ENCODE peak calls at places on chromosome 20, in eight cellular contexts. T, X, M, R, N, O, L and A are unnamed samples.

GRCh38 chr20:62159835-62160234 is 16.3 kb downstream of the SS18L1 start:
- DNase-seq in R (peak), M (no peak), O (no peak), N (no peak), T (no peak), X (no peak), L (no peak), A (no peak)

GRCh38 chr20:47055699-47056369 is 161.2 kb downstream of the EYA2 start:
- DNase-seq in T (no peak), M (no peak), N (no peak), L (no peak), X (no peak), R (peak), O (no peak), A (peak)

GRCh38 chr20:38534756-38535155 is 46.2 kb upstream of the ADIG start:
- DNase-seq in M (no peak), T (no peak), R (no peak), N (no peak), O (no peak), X (no peak), L (no peak), A (no peak)

GRCh38 chr20:6780414-6780813 is 12.9 kb downstream of the BMP2 start:
- DNase-seq in O (no peak), L (peak), T (no peak), X (no peak), M (no peak), R (no peak), N (no peak), A (no peak)

GRCh38 chr20:31712112-31712553 is 10.5 kb downstream of the BCL2L1 start:
- DNase-seq in M (peak), X (peak), R (no peak), N (peak), T (no peak), O (peak), L (peak), A (peak)

GRCh38 chr20:6014017-6014416 is 39.8 kb downstream of the LRRN4 start:
- DNase-seq in L (no peak), T (no peak), O (no peak), N (no peak), X (no peak), R (no peak), M (no peak), A (no peak)

GRCh38 chr20:14569631-14570030 is 232.2 kb upstream of the FLRT3 start:
- DNase-seq in L (no peak), X (no peak), O (no peak), R (no peak), M (no peak), T (no peak), N (no peak), A (no peak)

GRCh38 chr20:26169506-26169905 is 472.9 kb upstream of the ZNF337 start:
- DNase-seq in R (peak), M (no peak), L (no peak), X (no peak), T (no peak), N (no peak), O (no peak), A (no peak)

GRCh38 chr20:29878281-29878741 is 1379.2 kb upstream of the DEFB115 start:
- DNase-seq in T (peak), R (no peak), X (no peak), O (peak), L (no peak), N (peak), M (no peak), A (no peak)

GRCh38 chr20:33434434-33434833 is 9.1 kb downstream of the SNTA1 start:
- DNase-seq in L (no peak), O (no peak), R (no peak), T (no peak), M (no peak), X (no peak), N (no peak), A (no peak)
- H3K27ac ChIP-seq in L (no peak), O (peak), R (no peak), T (no peak), M (no peak), X (peak), N (peak), A (peak)

GRCh38 chr20:10478205-10478604 is 43.1 kb downstream of the SLX4IP start:
- DNase-seq in O (no peak), R (no peak), T (no peak), L (no peak), X (no peak), M (no peak), N (no peak), A (no peak)

GRCh38 chr20:10478930-10479329 is 43.8 kb downstream of the SLX4IP start:
- DNase-seq in L (no peak), X (no peak), O (no peak), T (no peak), N (no peak), M (no peak), R (no peak), A (no peak)

GRCh38 chr20:10475225-10475624 is 40.1 kb downstream of the SLX4IP start:
- DNase-seq in X (no peak), O (no peak), R (no peak), N (no peak), T (no peak), L (no peak), M (no peak), A (no peak)

GRCh38 chr20:10476319-10476724 is 41.2 kb downstream of the SLX4IP start:
- DNase-seq in R (peak), L (no peak), O (no peak), T (no peak), N (no peak), X (no peak), M (no peak), A (no peak)

GRCh38 chr20:10474606-10475184 is 39.6 kb downstream of the SLX4IP start:
- DNase-seq in N (peak), R (no peak), M (no peak), X (no peak), O (peak), T (no peak), L (no peak), A (peak)
- TF ChIP-seq POLR2A in N (no peak), R (no peak), M (no peak), X (no peak), O (no peak), T (no peak), L (no peak), A (no peak)

DNA sequence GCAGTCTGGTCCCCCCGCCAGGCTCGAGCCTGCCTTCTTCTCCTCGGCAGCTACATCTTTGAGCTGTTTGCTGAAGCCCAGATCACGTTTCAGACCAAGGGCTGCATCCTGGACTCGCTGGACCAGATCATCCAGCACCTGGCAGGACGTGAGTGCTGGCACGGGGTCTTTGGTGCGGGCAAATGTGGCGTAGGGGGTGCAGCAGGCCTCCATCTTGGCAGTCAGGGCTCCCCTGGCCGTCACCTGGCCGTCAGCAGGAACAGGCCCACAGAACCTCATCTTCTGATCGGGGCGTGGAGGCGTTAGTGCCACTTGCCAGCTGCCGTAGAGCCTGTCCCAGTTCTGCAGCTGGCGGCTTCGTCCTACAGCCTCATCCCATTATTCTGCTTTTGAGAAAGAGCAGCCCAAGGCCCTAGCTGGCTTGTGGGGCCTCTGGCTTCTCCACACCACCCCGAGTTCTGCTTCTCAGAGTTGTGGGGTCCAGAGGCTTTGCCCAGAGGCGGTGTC is 16.6 kb upstream of the TNFRSF6B start:
- DNase-seq in X (no peak), O (no peak), T (no peak), L (no peak), N (no peak), M (no peak), R (no peak), A (no peak)
- H3K27ac ChIP-seq in X (no peak), O (no peak), T (no peak), L (no peak), N (no peak), M (no peak), R (no peak), A (no peak)

DNA sequence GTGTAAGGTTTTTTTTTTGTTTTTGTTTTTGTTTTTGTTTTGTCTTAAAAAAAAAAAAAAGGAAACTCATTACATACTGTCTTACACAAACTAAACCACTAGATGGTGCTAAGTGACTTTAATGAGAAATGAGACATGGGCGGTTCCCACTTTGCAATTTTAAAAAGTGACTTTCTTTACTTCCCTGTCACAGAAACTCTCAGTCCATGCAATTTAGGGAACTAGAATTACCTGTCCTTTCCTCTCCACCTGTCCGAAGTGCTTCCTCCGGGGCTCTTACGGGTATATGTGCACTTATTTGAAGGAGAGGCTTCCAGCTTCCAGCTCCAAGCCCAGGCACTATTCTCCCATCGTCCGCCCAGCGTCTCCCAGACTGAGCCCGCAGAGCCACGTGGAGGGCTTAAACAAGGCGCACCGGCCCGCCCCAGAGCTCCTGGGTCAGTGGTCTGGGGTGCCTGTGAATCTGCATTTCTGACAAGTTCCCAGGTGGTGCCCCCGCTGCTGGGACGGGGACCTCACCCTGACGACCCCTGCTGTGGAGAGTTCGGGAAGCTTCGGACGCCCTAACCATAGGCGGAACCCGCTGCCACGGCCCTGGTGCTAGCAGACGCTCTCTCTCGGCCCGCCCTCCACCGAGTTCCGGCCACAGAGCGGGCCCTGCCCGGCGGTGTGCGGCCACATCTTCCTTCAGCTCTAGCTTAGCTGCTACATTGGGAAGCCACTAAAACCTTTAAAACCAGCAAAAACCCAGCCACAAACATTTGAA is 26.1 kb downstream of the BFSP1 start:
- DNase-seq in X (no peak), O (peak), R (peak), T (no peak), N (peak), M (peak), L (peak), A (peak)
- TF ChIP-seq POLR2A in X (no peak), O (no peak), R (no peak), T (no peak), N (no peak), M (no peak), L (no peak), A (peak)

DNA sequence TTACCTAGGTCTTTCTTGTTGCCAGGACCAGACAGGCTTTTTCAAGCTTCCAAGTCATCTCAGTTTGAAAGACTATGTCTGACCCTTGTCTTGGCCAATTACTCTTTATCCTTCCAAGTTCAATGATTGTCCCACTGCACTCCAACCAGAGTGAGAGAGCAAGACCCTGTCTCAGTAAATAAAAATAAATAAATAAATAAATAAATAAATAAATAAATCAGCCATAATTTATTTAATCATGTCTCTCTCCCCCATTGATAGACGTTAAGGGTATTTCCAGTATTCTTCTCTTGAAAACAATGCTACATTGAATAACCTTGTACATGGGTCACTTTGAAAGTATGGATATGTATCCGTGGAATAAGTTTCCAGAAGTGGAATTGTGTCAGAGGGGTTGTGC is 83.2 kb downstream of the PTPRA start:
- DNase-seq in T (no peak), N (no peak), R (no peak), M (no peak), X (no peak), L (no peak), O (no peak), A (no peak)
- H3K27ac ChIP-seq in T (no peak), N (no peak), R (no peak), M (no peak), X (no peak), L (no peak), O (no peak), A (no peak)

GRCh38 chr20:45407783-45408645 is at the start of gene DBNDD2:
- DNase-seq in N (peak), T (no peak), R (no peak), M (no peak), O (no peak), L (no peak), X (no peak), A (no peak)

GRCh38 chr20:45405566-45406259 is 2.4 kb upstream of the DBNDD2 start:
- DNase-seq in R (no peak), X (no peak), O (peak), T (no peak), L (no peak), M (no peak), N (peak), A (no peak)

GRCh38 chr20:45406260-45407066 is 1.6 kb upstream of the DBNDD2 start:
- DNase-seq in N (peak), R (no peak), T (no peak), L (peak), X (peak), O (peak), M (peak), A (peak)

GRCh38 chr20:45408646-45409213 is 641 bp downstream of the DBNDD2 start:
- DNase-seq in N (no peak), R (no peak), T (no peak), L (no peak), X (no peak), O (no peak), M (no peak), A (no peak)

DNA sequence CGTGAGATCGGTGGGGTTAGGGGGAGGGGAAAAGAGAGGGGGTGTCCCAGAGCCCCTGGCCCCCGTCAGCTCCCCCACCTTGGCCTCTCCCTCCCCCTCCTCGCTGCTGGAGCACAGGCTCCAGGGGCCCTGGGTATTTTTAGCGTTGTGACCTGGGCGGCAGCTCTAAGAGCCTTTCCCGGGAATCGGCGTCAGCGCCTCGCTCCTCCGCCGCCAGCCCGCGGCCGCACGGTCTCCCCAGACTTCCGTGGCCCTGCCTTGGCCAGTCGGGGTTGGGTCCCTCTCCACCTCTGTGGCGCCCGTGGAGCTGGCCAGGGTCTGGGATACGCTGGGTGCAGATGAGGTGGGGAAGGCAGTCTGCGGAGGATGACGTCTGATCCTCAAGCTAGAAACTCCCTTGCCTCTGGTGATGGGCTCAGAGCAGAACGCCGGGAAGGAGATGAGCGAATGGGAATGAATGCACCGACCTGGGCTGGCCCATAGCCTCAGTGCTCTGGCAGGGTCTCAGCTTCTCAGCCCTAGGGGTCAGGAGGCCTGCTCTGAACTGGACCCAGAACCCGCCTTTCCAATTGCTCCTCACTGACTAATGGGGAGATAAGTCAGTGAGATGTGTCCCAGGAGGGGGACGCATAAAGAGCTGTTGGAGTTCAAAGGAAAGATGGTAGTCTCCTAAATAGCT is 883 bp upstream of the DBNDD2 start:
- DNase-seq in O (peak), N (peak), X (no peak), R (no peak), T (no peak), M (no peak), L (peak), A (no peak)
- TF ChIP-seq POLR2A in O (peak), N (no peak), X (peak), R (no peak), T (no peak), M (peak), L (peak), A (peak)

GRCh38 chr20:3667434-3668037 is 4.3 kb upstream of the GFRA4 start:
- DNase-seq in R (no peak), O (no peak), T (no peak), M (no peak), X (no peak), L (no peak), N (no peak), A (no peak)
- H3K27ac ChIP-seq in R (no peak), O (no peak), T (no peak), M (no peak), X (no peak), L (no peak), N (no peak), A (no peak)